ENCODE peak calls at places on chromosome 4, in seven cellular contexts. U is trophoblast cell, P is neuronal stem cell, E is IMR-90, Y is H9, H is mesendoderm, M is H1. S is an unnamed sample.
A peak's percentile ranks its signal among the peaks of the same experiment; 100 is the strongest.

GRCh38 chr4:73442275-73442674 is 6.3 kb downstream of the AFP start:
- DNase-seq in E (no peak), M (no peak), H (no peak), P (no peak), U (no peak), Y (no peak), S (no peak)

GRCh38 chr4:48388504-48389154 is 47.3 kb downstream of the SLAIN2 start:
- DNase-seq in U (no peak), H (peak; percentile 33), M (no peak), Y (no peak), P (no peak), E (peak; percentile 74), S (peak; percentile 76)

GRCh38 chr4:7904942-7905341 is 34.7 kb downstream of the AFAP1 start:
- DNase-seq in H (no peak), U (no peak), P (no peak), Y (no peak), E (peak; percentile 94), M (no peak), S (peak; percentile 91)

GRCh38 chr4:81421346-81422218 is 50.1 kb downstream of the RASGEF1B start:
- DNase-seq in P (no peak), U (peak; percentile 71), E (peak; percentile 56), H (peak; percentile 92), M (no peak), Y (no peak), S (no peak)

GRCh38 chr4:87270144-87270543 is 49.7 kb upstream of the KLHL8 start:
- DNase-seq in Y (peak; percentile 28), M (no peak), U (no peak), E (peak; percentile 52), P (peak; percentile 18), H (peak; percentile 67), S (peak; percentile 45)

GRCh38 chr4:139530833-139531427 is 25.1 kb downstream of the SETD7 start:
- DNase-seq in P (peak; percentile 43), Y (peak; percentile 70), M (peak; percentile 91), U (peak; percentile 33), E (no peak), H (peak; percentile 80), S (peak; percentile 69)

GRCh38 chr4:173590697-173591096 is 60.7 kb upstream of the HAND2 start:
- DNase-seq in Y (no peak), P (no peak), U (no peak), H (no peak), E (no peak), M (no peak), S (no peak)

GRCh38 chr4:30619679-30620078 is 100.5 kb upstream of the PCDH7 start:
- DNase-seq in U (no peak), M (no peak), P (no peak), H (no peak), Y (no peak), E (no peak), S (peak; percentile 40)

GRCh38 chr4:186722856-186723206 is 825 bp downstream of the FAT1 start:
- DNase-seq in M (no peak), E (no peak), Y (no peak), P (no peak), H (no peak), U (no peak), S (no peak)

GRCh38 chr4:186723207-186724047 is at the start of gene FAT1:
- DNase-seq in Y (peak; percentile 56), P (peak; percentile 84), M (peak; percentile 77), U (peak; percentile 53), E (peak; percentile 71), H (peak; percentile 87), S (peak; percentile 86)

GRCh38 chr4:186717556-186717955 is 6.1 kb downstream of the FAT1 start:
- DNase-seq in Y (no peak), E (no peak), P (no peak), H (no peak), U (no peak), M (no peak), S (no peak)

GRCh38 chr4:186724048-186724860 is 598 bp upstream of the FAT1 start:
- DNase-seq in H (peak; percentile 89), E (peak; percentile 49), P (peak; percentile 57), M (peak; percentile 83), U (peak; percentile 74), Y (peak; percentile 83), S (peak; percentile 60)

GRCh38 chr4:186719925-186720694 is 3.5 kb downstream of the FAT1 start:
- DNase-seq in P (no peak), Y (no peak), E (no peak), M (no peak), U (peak; percentile 53), H (peak; percentile 87), S (peak; percentile 42)
- H2BK120ac ChIP-seq in P (no peak overlapping the region), Y (no peak overlapping the region), E (no peak overlapping the region), M (no peak overlapping the region), U (no peak overlapping the region), H (no peak overlapping the region), S (no peak overlapping the region)

GRCh38 chr4:140963883-140964282 is 169.4 kb downstream of the RNF150 start:
- DNase-seq in M (no peak), U (no peak), E (no peak), P (no peak), Y (no peak), H (no peak), S (no peak)

GRCh38 chr4:140971077-140971792 is 162.0 kb downstream of the RNF150 start:
- DNase-seq in H (peak; percentile 14), Y (peak; percentile 43), M (no peak), U (no peak), P (no peak), E (no peak), S (no peak)

GRCh38 chr4:140969296-140969695 is 164.0 kb downstream of the RNF150 start:
- DNase-seq in M (no peak), U (no peak), H (no peak), P (no peak), Y (no peak), E (no peak), S (no peak)

GRCh38 chr4:140968371-140968770 is 164.9 kb downstream of the RNF150 start:
- DNase-seq in H (no peak), U (no peak), M (no peak), E (no peak), Y (no peak), P (no peak), S (no peak)
- H2BK120ac ChIP-seq in H (no peak overlapping the region), U (no peak overlapping the region), M (no peak overlapping the region), E (no peak overlapping the region), Y (no peak overlapping the region), P (no peak overlapping the region), S (no peak overlapping the region)

DNA sequence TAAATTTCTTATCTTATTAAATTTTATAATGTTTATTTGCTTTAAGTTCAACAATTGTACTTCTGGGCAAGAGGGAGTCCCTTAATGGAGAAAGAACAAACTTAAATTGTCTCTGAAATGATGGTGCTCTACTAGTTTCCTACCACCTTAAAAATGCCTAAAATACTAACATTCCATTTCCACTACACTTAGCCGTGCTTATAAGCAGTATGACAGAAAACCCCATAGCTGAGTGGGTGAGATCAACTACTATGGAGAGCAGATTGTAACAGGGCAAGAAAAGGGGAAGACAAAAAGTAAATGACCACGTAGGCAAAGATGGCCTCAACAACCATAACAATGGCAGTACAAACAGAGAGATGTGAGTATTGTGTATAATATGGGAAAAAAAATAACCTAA is 35.0 kb downstream of the RFC1 start:
- DNase-seq in P (no peak), U (no peak), E (peak; percentile 12), M (no peak), Y (no peak), H (peak; percentile 19), S (no peak)
- H2BK120ac ChIP-seq in P (no peak overlapping the region), U (no peak overlapping the region), E (no peak overlapping the region), M (no peak overlapping the region), Y (no peak overlapping the region), H (no peak overlapping the region), S (no peak overlapping the region)

DNA sequence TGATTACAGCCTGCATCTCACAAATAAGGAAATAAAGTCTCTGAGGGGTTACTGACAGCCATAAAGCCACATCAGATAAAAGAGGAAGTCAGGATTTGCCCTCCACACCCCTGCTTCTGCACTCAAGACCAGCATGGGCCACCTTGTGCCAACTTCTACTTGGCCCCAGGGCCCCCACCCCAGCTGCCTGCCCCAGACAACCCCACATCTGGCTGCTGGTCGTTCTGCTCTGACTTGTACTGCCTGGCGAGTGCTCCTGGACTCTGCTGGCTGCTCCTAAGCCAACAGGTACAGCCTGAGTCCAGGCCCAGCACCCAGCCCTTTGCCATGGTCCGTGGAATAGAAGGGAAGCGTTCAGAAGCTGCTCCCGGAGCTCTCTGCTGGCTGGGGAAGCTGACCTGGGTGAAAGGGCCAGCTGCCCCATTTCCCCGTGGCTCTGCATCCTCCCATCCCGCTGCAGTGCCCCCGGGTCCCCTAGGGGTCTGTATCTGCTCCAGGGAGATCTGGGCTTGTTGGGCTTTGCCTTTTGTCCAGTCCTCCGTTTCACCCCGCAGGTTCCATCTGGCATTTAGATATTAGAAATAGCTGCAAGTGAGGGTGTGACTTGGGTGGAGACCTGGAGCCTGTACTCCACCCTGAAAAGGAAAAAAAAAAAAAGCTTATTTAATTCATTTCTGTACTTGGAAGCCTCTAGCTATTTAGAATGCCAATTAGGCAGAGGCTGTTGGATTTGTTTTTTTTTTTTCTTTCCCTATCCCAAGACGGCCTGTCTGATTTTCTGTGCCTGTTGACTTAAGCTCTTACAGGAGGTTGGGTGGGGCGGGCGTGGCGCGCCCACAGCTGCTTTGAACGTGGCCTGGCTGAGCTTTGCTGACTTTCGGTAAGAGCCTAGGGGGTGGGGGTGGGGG is 194.7 kb downstream of the PTTG2 start:
- DNase-seq in U (no peak), P (no peak), H (no peak), Y (no peak), E (no peak), M (no peak), S (no peak)
- H2BK120ac ChIP-seq in U (no peak overlapping the region), P (no peak overlapping the region), H (no peak overlapping the region), Y (no peak overlapping the region), E (peak overlapping the region; percentile 49), M (no peak overlapping the region), S (peak overlapping the region; percentile 11)

GRCh38 chr4:151784676-151785075 is 23.9 kb upstream of the GATB start:
- DNase-seq in Y (no peak), E (no peak), M (no peak), U (no peak), P (no peak), H (no peak), S (no peak)
- H2BK120ac ChIP-seq in Y (no peak overlapping the region), E (no peak overlapping the region), M (peak overlapping the region; percentile 56), U (no peak overlapping the region), P (no peak overlapping the region), H (no peak overlapping the region), S (no peak overlapping the region)